ENCODE peak calls at places on chromosome 11, in seven cellular contexts. W, R, Y, G, M, C and N are unnamed samples.

GRCh38 chr11:47233989-47234668 is 14.5 kb downstream of the ACP2 start:
- DNase-seq in M (no peak), R (peak), Y (peak), W (peak), G (no peak), C (peak), N (peak)

GRCh38 chr11:84256618-84257017 is 970.5 kb upstream of the CCDC90B start:
- DNase-seq in G (no peak), R (no peak), Y (no peak), C (no peak), M (no peak), W (no peak), N (no peak)

GRCh38 chr11:626475-627272 is at the start of gene SCT:
- DNase-seq in M (no peak), Y (no peak), G (no peak), R (peak), W (no peak), C (no peak), N (no peak)

GRCh38 chr11:116499396-116500001 is 273.3 kb downstream of the BUD13 start:
- DNase-seq in M (peak), W (peak), G (peak), Y (peak), R (peak), C (peak), N (peak)

GRCh38 chr11:100672483-100673038 is 14.5 kb upstream of the ARHGAP42 start:
- DNase-seq in M (no peak), C (no peak), W (no peak), R (no peak), Y (no peak), G (no peak), N (no peak)

GRCh38 chr11:86230921-86231320 is 13.6 kb upstream of the EED start:
- DNase-seq in W (peak), C (no peak), Y (no peak), M (no peak), G (no peak), R (no peak), N (no peak)

GRCh38 chr11:76665921-76666351 is 4.6 kb downstream of the LRRC32 start:
- DNase-seq in C (no peak), M (no peak), Y (no peak), W (no peak), R (peak), G (no peak), N (no peak)

GRCh38 chr11:134554106-134554505 is 142.1 kb upstream of the B3GAT1 start:
- DNase-seq in C (no peak), G (no peak), M (no peak), W (no peak), Y (no peak), R (peak), N (no peak)

GRCh38 chr11:18501629-18502028 is 25.1 kb downstream of the TSG101 start:
- DNase-seq in W (peak), R (no peak), Y (no peak), G (no peak), C (no peak), M (no peak), N (no peak)

GRCh38 chr11:134566311-134566710 is 154.3 kb upstream of the B3GAT1 start:
- DNase-seq in M (no peak), R (peak), Y (no peak), C (no peak), G (no peak), W (no peak), N (no peak)

GRCh38 chr11:107561688-107562087 is 3.8 kb downstream of the ALKBH8 start:
- DNase-seq in M (peak), G (no peak), C (peak), R (no peak), Y (peak), W (peak), N (peak)

GRCh38 chr11:118437736-118438125 is 1.4 kb downstream of the KMT2A start:
- DNase-seq in G (no peak), Y (no peak), M (no peak), R (no peak), C (no peak), W (peak), N (no peak)

GRCh38 chr11:39732002-39732401 is 1727.5 kb downstream of the LRRC4C start:
- DNase-seq in W (no peak), R (no peak), C (no peak), Y (no peak), G (no peak), M (no peak), N (no peak)

GRCh38 chr11:93034031-93034430 is 64.6 kb downstream of the MTNR1B start:
- DNase-seq in Y (no peak), W (no peak), R (no peak), M (no peak), C (peak), G (no peak), N (peak)

GRCh38 chr11:11545285-11546275 is 76.2 kb downstream of the GALNT18 start:
- DNase-seq in W (no peak), C (no peak), M (no peak), R (no peak), Y (no peak), G (no peak), N (no peak)

GRCh38 chr11:63505857-63506528 is at the start of gene LGALS12:
- DNase-seq in G (no peak), Y (peak), W (no peak), R (peak), C (peak), M (no peak), N (peak)

GRCh38 chr11:73059915-73060314 is 82.2 kb downstream of the FCHSD2 start:
- DNase-seq in Y (no peak), C (no peak), W (no peak), G (no peak), R (no peak), M (no peak), N (no peak)

GRCh38 chr11:67056640-67057409 is at the start of gene RHOD:
- DNase-seq in G (no peak), Y (no peak), M (no peak), W (peak), C (no peak), R (peak), N (no peak)

GRCh38 chr11:44574620-44575287 is 9.3 kb downstream of the CD82 start:
- DNase-seq in M (no peak), R (no peak), Y (peak), G (no peak), C (peak), W (peak), N (peak)

GRCh38 chr11:120346233-120346632 is 10.0 kb downstream of the ARHGEF12 start:
- DNase-seq in R (no peak), W (no peak), M (no peak), G (no peak), Y (no peak), C (no peak), N (no peak)

GRCh38 chr11:121321614-121322243 is 29.2 kb downstream of the SC5D start:
- DNase-seq in W (peak), R (peak), C (peak), M (no peak), G (no peak), Y (peak), N (peak)

GRCh38 chr11:27795955-27796861 is 96.0 kb upstream of the BDNF start:
- DNase-seq in M (no peak), Y (no peak), C (no peak), G (no peak), W (peak), R (peak), N (peak)

GRCh38 chr11:120227228-120227852 is 12.6 kb upstream of the POU2F3 start:
- DNase-seq in W (no peak), M (no peak), G (no peak), R (no peak), Y (no peak), C (no peak), N (no peak)

GRCh38 chr11:75271730-75272129 is 31.2 kb downstream of the TPBGL start:
- DNase-seq in R (peak), M (no peak), C (no peak), G (no peak), Y (no peak), W (no peak), N (no peak)

GRCh38 chr11:108666373-108666772 is 1.5 kb downstream of the DDX10 start:
- DNase-seq in G (no peak), M (no peak), R (peak), Y (no peak), C (no peak), W (peak), N (no peak)

GRCh38 chr11:132962026-132962425 is 570.3 kb downstream of the OPCML start:
- DNase-seq in W (peak), R (no peak), G (peak), M (no peak), Y (peak), C (peak), N (peak)

GRCh38 chr11:125280646-125281045 is 116.1 kb downstream of the PKNOX2 start:
- DNase-seq in G (no peak), R (no peak), M (no peak), W (no peak), Y (no peak), C (no peak), N (no peak)

GRCh38 chr11:101866619-101867491 is 48.0 kb upstream of the CEP126 start:
- DNase-seq in Y (no peak), W (peak), G (no peak), M (no peak), C (peak), R (no peak), N (peak)

GRCh38 chr11:37026326-37026725 is 428.3 kb upstream of the RAG2 start:
- DNase-seq in Y (no peak), G (no peak), R (no peak), C (no peak), W (no peak), M (no peak), N (no peak)

GRCh38 chr11:118129475-118130196 is 23.0 kb downstream of the SCN4B start:
- DNase-seq in Y (no peak), W (no peak), R (no peak), G (no peak), M (no peak), C (peak), N (no peak)

GRCh38 chr11:68146704-68147474 is 25.7 kb upstream of the CHKA start:
- DNase-seq in W (peak), C (peak), M (no peak), Y (peak), R (peak), G (no peak), N (peak)

GRCh38 chr11:1468002-1468401 is 18.6 kb downstream of the MOB2 start:
- DNase-seq in G (no peak), W (no peak), R (no peak), M (no peak), C (no peak), Y (no peak), N (no peak)

GRCh38 chr11:5937868-5938602 is 4.0 kb upstream of the OR56A3 start:
- DNase-seq in Y (no peak), W (no peak), C (no peak), G (no peak), M (no peak), R (no peak), N (no peak)

GRCh38 chr11:15278129-15278528 is 163.4 kb downstream of the INSC start:
- DNase-seq in W (peak), G (no peak), C (no peak), M (no peak), R (no peak), Y (peak), N (peak)

GRCh38 chr11:125211191-125211953 is 46.8 kb downstream of the PKNOX2 start:
- DNase-seq in R (peak), C (peak), Y (peak), M (no peak), G (no peak), W (no peak), N (no peak)

GRCh38 chr11:101617735-101618332 is 34.0 kb upstream of the TRPC6 start:
- DNase-seq in Y (no peak), R (peak), C (no peak), W (peak), G (no peak), M (peak), N (peak)

GRCh38 chr11:95242202-95242989 is 11.4 kb upstream of the SESN3 start:
- DNase-seq in C (no peak), G (no peak), Y (no peak), W (no peak), R (no peak), M (no peak), N (no peak)

GRCh38 chr11:62068730-62069129 is 55.1 kb upstream of the INCENP start:
- DNase-seq in G (no peak), W (no peak), M (no peak), R (no peak), Y (no peak), C (no peak), N (no peak)

GRCh38 chr11:46248270-46249102 is 29.0 kb upstream of the CREB3L1 start:
- DNase-seq in Y (peak), W (peak), R (peak), G (no peak), C (peak), M (peak), N (peak)

GRCh38 chr11:64870893-64871849 is 7.2 kb downstream of the EHD1 start:
- DNase-seq in M (no peak), Y (no peak), W (no peak), G (no peak), R (no peak), C (no peak), N (no peak)

GRCh38 chr11:64867748-64868462 is 10.5 kb downstream of the EHD1 start:
- DNase-seq in M (no peak), W (no peak), C (no peak), R (no peak), Y (no peak), G (no peak), N (no peak)

GRCh38 chr11:64869571-64870175 is 8.7 kb downstream of the EHD1 start:
- DNase-seq in W (no peak), M (no peak), C (no peak), R (peak), G (no peak), Y (no peak), N (no peak)

GRCh38 chr11:64868904-64869570 is 9.4 kb downstream of the EHD1 start:
- DNase-seq in G (peak), M (no peak), Y (peak), W (peak), C (peak), R (no peak), N (peak)

GRCh38 chr11:64870176-64870892 is 8.1 kb downstream of the EHD1 start:
- DNase-seq in C (peak), R (peak), G (no peak), M (no peak), Y (peak), W (peak), N (peak)
- H3K4me3 ChIP-seq in C (peak), R (no peak), G (no peak), M (peak), Y (no peak), W (peak), N (no peak)

GRCh38 chr11:9606799-9607510 is 33.5 kb downstream of the WEE1 start:
- DNase-seq in C (no peak), M (no peak), G (no peak), R (peak), Y (no peak), W (no peak), N (no peak)
- TF ChIP-seq CTCF in C (no peak), M (no peak), G (no peak), R (peak), Y (no peak), W (no peak), N (no peak)

GRCh38 chr11:58575377-58576020 is at the start of gene LPXN:
- DNase-seq in Y (peak), M (peak), R (no peak), G (no peak), W (peak), C (peak), N (peak)
- H3K4me3 ChIP-seq in Y (peak), M (peak), R (peak), G (peak), W (peak), C (peak), N (no peak)

GRCh38 chr11:128604723-128605122 is 17.4 kb upstream of the ETS1 start:
- DNase-seq in C (no peak), W (no peak), M (no peak), R (no peak), Y (no peak), G (no peak), N (no peak)

GRCh38 chr11:128599729-128600128 is 12.4 kb upstream of the ETS1 start:
- DNase-seq in M (no peak), C (no peak), Y (no peak), W (peak), G (no peak), R (no peak), N (no peak)

GRCh38 chr11:128607819-128608218 is 20.5 kb upstream of the ETS1 start:
- DNase-seq in R (peak), C (no peak), M (no peak), W (no peak), G (no peak), Y (no peak), N (no peak)

GRCh38 chr11:128603003-128603715 is 15.8 kb upstream of the ETS1 start:
- DNase-seq in C (no peak), Y (no peak), R (peak), G (no peak), W (no peak), M (no peak), N (no peak)

GRCh38 chr11:128603752-128604472 is 16.6 kb upstream of the ETS1 start:
- DNase-seq in W (no peak), Y (peak), M (no peak), G (no peak), C (peak), R (no peak), N (no peak)
- TF ChIP-seq CTCF in W (no peak), Y (no peak), M (no peak), G (no peak), C (no peak), R (peak), N (no peak)

GRCh38 chr11:34357646-34358257 is at the start of gene ABTB2:
- DNase-seq in C (peak), W (peak), R (peak), Y (peak), G (peak), M (no peak), N (peak)

GRCh38 chr11:34358258-34358665 is 452 bp upstream of the ABTB2 start:
- DNase-seq in M (no peak), Y (peak), G (no peak), C (peak), R (no peak), W (peak), N (peak)

GRCh38 chr11:34360056-34360455 is 2.2 kb upstream of the ABTB2 start:
- DNase-seq in C (no peak), Y (no peak), M (no peak), G (no peak), W (no peak), R (no peak), N (no peak)

GRCh38 chr11:34358666-34359547 is 1.1 kb upstream of the ABTB2 start:
- DNase-seq in M (no peak), Y (peak), C (peak), W (peak), G (peak), R (peak), N (peak)

DNA sequence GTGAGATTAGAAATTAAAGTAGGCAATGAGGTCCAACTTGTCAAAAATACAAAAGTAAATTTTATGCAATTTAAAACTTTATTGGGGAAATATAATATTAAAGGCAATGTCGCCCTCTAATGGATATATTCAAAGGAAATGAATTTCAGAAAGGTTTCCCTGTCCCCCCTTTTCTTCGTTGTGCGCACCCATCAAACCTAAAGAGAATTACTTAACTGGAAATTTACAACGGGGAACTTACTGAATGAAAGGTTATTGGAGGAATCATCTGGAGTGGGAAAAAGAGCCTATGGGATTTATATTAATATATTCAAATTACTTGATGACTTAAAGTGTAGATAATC is 1.7 kb upstream of the ABTB2 start:
- DNase-seq in W (no peak), M (no peak), C (no peak), R (no peak), Y (no peak), G (no peak), N (no peak)
- H3K4me3 ChIP-seq in W (peak), M (peak), C (peak), R (peak), Y (peak), G (no peak), N (no peak)

DNA sequence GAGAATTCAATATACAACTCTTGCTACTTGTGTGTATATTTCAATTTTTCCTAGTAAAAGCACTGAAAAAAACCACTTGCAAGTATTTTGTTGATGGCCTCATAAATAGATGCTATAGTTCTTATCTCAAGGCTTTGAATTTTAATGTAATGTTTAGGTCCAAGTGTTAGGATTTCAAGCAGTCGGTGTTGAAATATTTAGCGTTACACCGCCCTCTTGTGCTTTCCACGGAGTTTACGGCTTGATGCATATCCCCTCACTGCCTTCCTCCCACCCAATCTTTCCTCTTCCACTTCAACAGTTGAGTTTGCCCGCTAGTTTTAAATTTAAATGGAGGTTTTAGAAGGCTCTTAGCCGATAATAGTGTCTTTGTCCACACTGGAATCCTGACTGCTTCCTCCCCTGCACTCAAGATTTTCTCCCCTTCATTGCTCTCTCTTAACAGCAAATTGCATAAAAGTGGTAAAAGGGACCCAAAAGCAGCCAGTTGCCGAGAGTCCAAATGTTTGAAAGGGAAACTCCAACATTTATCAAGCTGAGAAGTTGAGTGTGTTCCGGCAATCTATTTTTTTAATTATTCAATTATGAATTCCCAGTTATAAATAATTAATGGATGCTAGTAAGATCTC is 25.9 kb upstream of the HTATIP2 start:
- DNase-seq in Y (peak), R (peak), W (peak), C (peak), G (no peak), M (no peak), N (peak)
- TF ChIP-seq CTCF in Y (peak), R (peak), W (peak), C (peak), G (peak), M (peak), N (peak)